ENCODE peak calls at places on chromosomes 2 and 18, in four cellular contexts. K, N, A and V are unnamed samples.

GRCh38 chr2:224958466-224958857 is 83.8 kb downstream of the DOCK10 start:
- DNase-seq in N (no peak), K (no peak), A (no peak), V (no peak)

GRCh38 chr18:11104307-11104706 is 45.1 kb downstream of the PIEZO2 start:
- DNase-seq in N (no peak), A (no peak), K (no peak), V (no peak)

GRCh38 chr2:69831354-69831905 is 2.0 kb downstream of the GMCL1 start:
- DNase-seq in A (no peak), N (no peak), K (no peak), V (no peak)

GRCh38 chr2:375270-375946 is 87.5 kb upstream of the ALKAL2 start:
- DNase-seq in N (no peak), A (no peak), K (no peak), V (no peak)

GRCh38 chr18:41134426-41134825 is 820.6 kb upstream of the PIK3C3 start:
- DNase-seq in A (no peak), K (no peak), N (peak; percentile 38), V (no peak)

GRCh38 chr2:88283886-88284511 is 113.9 kb downstream of the THNSL2 start:
- DNase-seq in N (no peak), K (no peak), A (no peak), V (no peak)

GRCh38 chr18:4455113-4455811 is at the start of gene DLGAP1:
- DNase-seq in A (peak; percentile 51), N (peak; percentile 4), K (peak; percentile 20), V (peak; percentile 86)

GRCh38 chr2:197306691-197307030 is 3.9 kb downstream of the ANKRD44 start:
- DNase-seq in N (peak; percentile 34), K (peak; percentile 82), A (no peak), V (peak; percentile 69)

GRCh38 chr2:62383843-62384242 is 122.2 kb downstream of the TMEM17 start:
- DNase-seq in K (no peak), N (peak; percentile 35), A (no peak), V (no peak)

GRCh38 chr2:143551946-143552655 is 422.9 kb downstream of the ARHGAP15 start:
- DNase-seq in A (no peak), N (no peak), K (no peak), V (no peak)

GRCh38 chr18:47984991-47985390 is 54.5 kb upstream of the SMAD2 start:
- DNase-seq in N (no peak), A (no peak), K (peak; percentile 70), V (no peak)

GRCh38 chr2:135043345-135043744 is 3.9 kb downstream of the MAP3K19 start:
- DNase-seq in N (no peak), K (no peak), A (no peak), V (no peak)

GRCh38 chr2:43269074-43269572 is 42.7 kb upstream of the ZFP36L2 start:
- DNase-seq in N (peak; percentile 35), A (no peak), K (peak; percentile 28), V (peak; percentile 84)

GRCh38 chr2:151560289-151560688 is 150.6 kb downstream of the RIF1 start:
- DNase-seq in K (no peak), A (no peak), N (peak; percentile 86), V (no peak)

GRCh38 chr2:106053581-106053980 is 140.5 kb downstream of the UXS1 start:
- DNase-seq in N (no peak), A (no peak), K (no peak), V (no peak)

GRCh38 chr2:105521176-105521575 is 122.3 kb upstream of the FHL2 start:
- DNase-seq in N (peak; percentile 43), A (no peak), K (no peak), V (no peak)

GRCh38 chr2:173157894-173158293 is 82.2 kb downstream of the MAP3K20 start:
- DNase-seq in A (no peak), N (peak; percentile 38), K (no peak), V (no peak)

GRCh38 chr2:62382757-62383156 is 123.2 kb downstream of the TMEM17 start:
- DNase-seq in N (no peak), K (no peak), A (no peak), V (no peak)

GRCh38 chr2:191020742-191021381 is 6.9 kb upstream of the STAT1 start:
- DNase-seq in K (peak; percentile 36), N (peak; percentile 94), A (no peak), V (no peak)

GRCh38 chr2:66370824-66371223 is 64.1 kb upstream of the MEIS1 start:
- DNase-seq in N (peak; percentile 21), A (no peak), K (no peak), V (no peak)

GRCh38 chr2:109497447-109497846 is 116.3 kb downstream of the SEPTIN10 start:
- DNase-seq in A (no peak), K (no peak), N (no peak), V (no peak)

GRCh38 chr2:229800997-229801754 is 86.8 kb upstream of the DNER start:
- DNase-seq in A (peak; percentile 33), N (peak; percentile 69), K (peak; percentile 54), V (peak; percentile 36)

GRCh38 chr2:160241251-160242137 is 41.4 kb upstream of the ITGB6 start:
- DNase-seq in N (peak; percentile 93), A (no peak), K (peak; percentile 78), V (peak; percentile 66)

GRCh38 chr2:167183916-167184315 is 295.6 kb downstream of the XIRP2 start:
- DNase-seq in K (no peak), A (no peak), N (no peak), V (no peak)

GRCh38 chr2:201890447-201890846 is 84.1 kb downstream of the CDK15 start:
- DNase-seq in N (peak; percentile 91), K (no peak), A (no peak), V (no peak)

GRCh38 chr2:113138428-113139322 is 11.3 kb downstream of the IL1RN start:
- DNase-seq in A (no peak), K (peak; percentile 69), N (peak; percentile 75), V (no peak)

GRCh38 chr2:152716805-152717241 is 438 bp downstream of the PRPF40A start:
- DNase-seq in A (no peak), N (peak; percentile 29), K (peak; percentile 24), V (peak; percentile 45)

DNA sequence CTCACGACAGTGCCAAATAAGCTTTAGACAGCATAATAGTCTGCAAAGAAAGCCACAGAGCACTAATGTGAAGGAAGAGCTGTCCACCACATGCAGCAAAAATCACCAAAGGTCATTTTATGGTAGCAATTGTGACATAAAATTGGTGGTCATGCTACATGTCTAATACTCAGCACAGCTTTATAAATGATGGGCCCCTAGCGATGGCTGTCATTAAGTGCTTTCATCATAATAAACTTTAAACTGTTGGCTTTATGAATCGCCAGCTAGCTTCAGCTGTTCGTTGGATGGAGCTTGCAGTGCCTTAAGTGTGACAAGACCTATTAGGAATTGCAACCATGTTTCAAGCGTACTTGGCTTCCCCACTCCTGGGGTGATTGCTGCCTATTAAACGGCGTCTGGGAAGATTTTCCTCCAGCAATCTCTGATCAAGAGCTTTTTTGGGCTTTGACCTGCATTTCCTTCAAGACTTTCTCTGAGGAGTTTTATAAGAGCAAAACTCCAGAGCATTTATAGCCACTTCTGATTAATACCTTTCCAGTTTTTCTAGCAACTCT is 164.5 kb upstream of the SIX3 start:
- DNase-seq in N (no peak), A (no peak), K (no peak), V (no peak)
- TF ChIP-seq CTCF in N (no peak), A (no peak), K (no peak), V (no peak)

GRCh38 chr2:36584148-36584794 is 13.7 kb downstream of the FEZ2 start:
- DNase-seq in N (no peak), A (no peak), K (no peak), V (no peak)
- H3K36me3 ChIP-seq in N (peaks cover 10% of the 10 kb centered on the region), A (peaks cover 14% of the 10 kb centered on the region), K (no peaks in the 10 kb centered on the region), V (peaks cover 94% of the 10 kb centered on the region)

GRCh38 chr2:239396881-239397681 is 3.7 kb downstream of the HDAC4 start:
- DNase-seq in K (peak; percentile 48), A (no peak), N (peak; percentile 1), V (no peak)
- TF ChIP-seq CTCF in K (peak; percentile 14), A (peak; percentile 48), N (peak; percentile 28), V (no peak)

DNA sequence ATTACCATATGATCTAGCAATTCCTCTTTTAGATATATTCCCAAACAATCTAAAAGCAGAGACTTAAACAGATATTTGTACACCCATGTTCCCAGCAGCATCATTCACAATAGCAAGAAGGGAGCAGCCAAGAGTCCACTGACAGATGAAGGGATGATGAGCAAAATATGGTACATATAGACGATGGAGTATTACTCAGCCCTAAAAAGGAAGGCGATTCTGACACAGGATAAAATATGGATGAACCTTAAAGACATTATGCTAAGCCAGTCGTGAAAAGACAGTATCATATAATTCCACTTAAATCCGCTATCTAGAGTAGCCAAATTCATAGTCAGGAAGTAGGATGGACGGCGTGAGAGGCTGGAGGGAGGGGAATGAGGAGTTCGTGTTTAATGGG is 20.4 kb downstream of the HS6ST1 start:
- DNase-seq in K (no peak), A (no peak), N (no peak), V (no peak)
- H3K36me3 ChIP-seq in K (no peaks in the 10 kb centered on the region), A (no peaks in the 10 kb centered on the region), N (peaks cover 5% of the 10 kb centered on the region), V (no peaks in the 10 kb centered on the region)

DNA sequence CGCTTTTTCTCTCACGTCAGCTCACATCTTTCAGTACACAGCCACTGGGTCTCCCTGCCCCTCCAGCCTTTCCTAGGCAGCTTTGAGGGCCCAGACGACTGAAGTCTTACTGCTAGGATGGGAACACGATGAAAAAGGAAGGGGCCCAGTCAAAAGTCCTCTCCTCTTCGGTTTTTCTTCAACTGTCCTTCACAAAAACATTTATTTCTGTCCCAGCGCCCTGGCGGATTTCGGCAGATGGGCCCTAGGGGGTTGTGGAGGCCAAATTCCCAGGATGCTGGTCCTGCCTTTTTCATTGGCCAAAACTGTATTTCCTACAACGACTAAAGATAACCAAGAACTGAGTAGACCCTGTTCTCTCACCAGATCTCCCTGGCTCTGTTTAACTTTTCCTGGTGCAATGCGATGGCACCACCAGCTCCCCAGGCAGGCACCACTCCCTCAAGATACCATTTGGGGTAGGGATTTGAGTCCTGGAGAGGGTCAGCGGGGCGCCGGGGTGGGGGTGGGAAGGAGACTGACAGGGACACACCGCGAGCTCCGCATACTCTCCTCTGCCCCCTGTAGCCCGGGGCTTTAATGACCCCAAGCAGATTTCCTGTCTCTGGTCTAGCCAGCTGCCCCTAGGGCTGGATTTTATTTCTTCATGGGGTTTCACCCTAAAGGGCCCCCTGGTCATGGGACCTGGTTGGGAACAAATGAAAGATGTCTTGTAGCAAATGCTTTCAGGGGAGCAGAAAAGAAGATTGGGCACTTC is 7.4 kb downstream of the SIX2 start:
- DNase-seq in A (no peak), K (no peak), N (no peak), V (no peak)
- TF ChIP-seq CTCF in A (peak; percentile 60), K (no peak), N (no peak), V (no peak)

GRCh38 chr18:54157646-54158045 is 66.8 kb downstream of the MBD2 start:
- DNase-seq in N (no peak), K (no peak), A (no peak), V (no peak)

GRCh38 chr18:54162431-54162830 is 62.0 kb downstream of the MBD2 start:
- DNase-seq in N (peak; percentile 83), K (no peak), A (no peak), V (no peak)

GRCh38 chr18:54161267-54161666 is 63.2 kb downstream of the MBD2 start:
- DNase-seq in K (no peak), N (no peak), A (no peak), V (no peak)

GRCh38 chr18:54163458-54163857 is 61.0 kb downstream of the MBD2 start:
- DNase-seq in A (no peak), N (peak; percentile 22), K (no peak), V (no peak)

GRCh38 chr18:54159916-54160315 is 64.6 kb downstream of the MBD2 start:
- DNase-seq in N (no peak), A (no peak), K (no peak), V (no peak)
- H3K36me3 ChIP-seq in N (peaks cover 11% of the 10 kb centered on the region), A (no peaks in the 10 kb centered on the region), K (no peaks in the 10 kb centered on the region), V (no peaks in the 10 kb centered on the region)